ENCODE peak calls at places on chromosome 12, in four cellular contexts. Y is K562, Z is HepG2, I is HCT116. K is an unnamed sample. For H3K4me1, the result is how much of the 10 kb centered on the place peaks cover.

GRCh38 chr12:3243376-3244084 is 166.4 kb downstream of the TSPAN9 start:
- DNase-seq in Z (no peak), I (no peak), Y (no peak), K (no peak)

GRCh38 chr12:26874501-26875296 is 41.7 kb upstream of the ITPR2 start:
- DNase-seq in Z (no peak), Y (no peak), I (no peak), K (no peak)

GRCh38 chr12:117686911-117687377 is 281.8 kb downstream of the KSR2 start:
- DNase-seq in Y (no peak), Z (peak), I (peak), K (peak)

GRCh38 chr12:25151476-25151875 is 43.5 kb downstream of the DNAI7 start:
- DNase-seq in I (no peak), Y (no peak), Z (no peak), K (peak)

GRCh38 chr12:104903648-104904423 is 54.3 kb downstream of the SLC41A2 start:
- DNase-seq in I (no peak), Y (no peak), Z (peak), K (no peak)

GRCh38 chr12:93000026-93000425 is 70.9 kb upstream of the EEA1 start:
- DNase-seq in Z (no peak), I (no peak), Y (no peak), K (no peak)

GRCh38 chr12:64528616-64529015 is 76.7 kb downstream of the TBK1 start:
- DNase-seq in Y (no peak), I (no peak), Z (no peak), K (no peak)

GRCh38 chr12:59972941-59973340 is 377.1 kb downstream of the SLC16A7 start:
- DNase-seq in I (peak), Y (no peak), Z (peak), K (no peak)

GRCh38 chr12:48818831-48819590 is 715 bp downstream of the CACNB3 start:
- DNase-seq in Z (no peak), I (no peak), Y (no peak), K (no peak)

GRCh38 chr12:122031342-122032216 is 9.9 kb downstream of the BCL7A start:
- DNase-seq in Y (peak), Z (no peak), I (no peak), K (no peak)

GRCh38 chr12:55703976-55704761 is 3.5 kb downstream of the ITGA7 start:
- DNase-seq in Y (no peak), Z (no peak), I (no peak), K (no peak)

GRCh38 chr12:57452181-57452936 is 2.7 kb upstream of the INHBE start:
- DNase-seq in Y (peak), I (no peak), Z (no peak), K (no peak)

GRCh38 chr12:57881035-57881973 is 34.8 kb upstream of the CTDSP2 start:
- DNase-seq in I (peak), Z (no peak), Y (no peak), K (no peak)

GRCh38 chr12:19496249-19497208 is 57.2 kb downstream of the AEBP2 start:
- DNase-seq in Z (no peak), Y (no peak), I (no peak), K (no peak)

GRCh38 chr12:2853626-2854025 is 3.2 kb downstream of the TEX52 start:
- DNase-seq in I (peak), Y (peak), Z (peak), K (no peak)

GRCh38 chr12:120639771-120640721 is at the start of gene CABP1:
- DNase-seq in Y (peak), Z (peak), I (no peak), K (no peak)

GRCh38 chr12:45227668-45228067 is 11.8 kb downstream of the ANO6 start:
- DNase-seq in I (no peak), Z (no peak), Y (peak), K (no peak)

GRCh38 chr12:92141585-92142244 is 3.9 kb downstream of the BTG1 start:
- DNase-seq in I (no peak), Z (no peak), Y (no peak), K (no peak)

GRCh38 chr12:24562761-24563392 is 386.0 kb downstream of the BCAT1 start:
- DNase-seq in I (no peak), Y (no peak), Z (no peak), K (no peak)

GRCh38 chr12:5063149-5063548 is 19.5 kb downstream of the KCNA5 start:
- DNase-seq in Z (no peak), Y (no peak), I (no peak), K (no peak)

GRCh38 chr12:27667540-27667939 is 28.7 kb upstream of the REP15 start:
- DNase-seq in Z (no peak), I (no peak), Y (no peak), K (no peak)

GRCh38 chr12:77343291-77343690 is 277.9 kb upstream of the E2F7 start:
- DNase-seq in Z (no peak), I (no peak), Y (no peak), K (no peak)

DNA sequence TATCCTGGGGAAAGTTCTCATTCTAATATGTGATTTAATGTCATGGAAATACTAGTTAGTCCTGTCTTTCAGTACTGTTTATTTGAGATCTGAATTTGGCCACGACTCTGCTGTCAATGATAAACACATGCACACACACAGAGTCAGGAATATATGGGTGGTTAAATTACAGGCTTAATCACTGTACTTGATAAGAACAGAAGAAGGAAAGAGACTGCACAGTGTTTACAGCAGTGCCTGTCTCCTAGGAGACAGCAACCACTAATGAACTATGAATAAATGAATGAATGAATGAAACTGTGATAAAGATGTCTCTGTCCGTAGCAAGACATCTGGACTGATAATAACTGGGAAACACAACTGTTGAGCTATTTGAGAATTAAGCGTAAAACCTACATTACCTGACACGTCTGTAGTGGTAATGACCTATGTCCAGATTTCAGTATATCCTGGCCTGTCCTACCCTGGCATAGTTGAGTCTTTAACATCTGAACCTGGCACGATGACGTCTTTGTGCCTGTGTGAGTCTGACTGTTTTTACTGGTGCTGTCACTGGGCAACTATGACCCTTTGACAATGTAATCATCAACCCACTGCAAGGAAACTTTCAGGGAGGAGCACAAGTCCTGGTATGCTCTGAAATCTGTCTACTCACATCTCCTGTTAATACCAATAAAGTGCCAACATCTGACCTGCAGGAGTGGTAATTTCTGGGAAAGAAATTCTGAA is 524.6 kb downstream of the TMEM132D start:
- DNase-seq in I (no peak), Z (no peak), Y (no peak), K (no peak)
- H3K4me1 ChIP-seq in I (under half), Z (under half), Y (under half), K (under half)

GRCh38 chr12:87254371-87255030 is 774.7 kb downstream of the C12orf50 start:
- DNase-seq in Z (no peak), Y (no peak), I (no peak), K (no peak)

DNA sequence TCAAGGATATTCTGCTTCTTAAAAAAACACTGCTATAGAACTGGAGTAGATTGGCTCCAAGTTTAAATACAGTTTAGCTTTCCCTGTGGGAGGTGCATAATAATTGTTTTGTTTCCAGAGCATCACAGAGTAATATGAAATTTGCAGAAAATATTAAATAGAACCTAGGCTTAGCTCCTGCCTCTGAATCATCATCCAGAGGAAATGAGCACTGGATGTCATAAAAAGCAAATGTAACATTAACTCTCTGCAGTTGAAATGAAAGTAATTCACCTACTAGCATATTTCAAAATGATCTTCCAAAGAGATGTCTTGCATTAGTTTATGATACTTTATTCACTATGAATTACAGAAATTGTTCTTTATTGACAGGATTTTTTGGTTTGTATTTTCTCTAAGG is 769.8 kb downstream of the C12orf50 start:
- DNase-seq in I (no peak), Y (no peak), Z (no peak), K (no peak)
- TF ChIP-seq SIN3A in I (no peak), Y (no peak), Z (no peak), K (no peak)

GRCh38 chr12:16112151-16112550 is 165.3 kb downstream of the SLC15A5 start:
- DNase-seq in Y (no peak), I (no peak), Z (no peak), K (no peak)
- TF ChIP-seq TCF7L2 in Y (no peak), I (no peak), Z (no peak), K (no peak)

GRCh38 chr12:106139422-106140141 is 828 bp upstream of the NUAK1 start:
- DNase-seq in I (peak), Z (peak), Y (no peak), K (no peak)

GRCh38 chr12:106138279-106138645 is 492 bp downstream of the NUAK1 start:
- DNase-seq in Z (no peak), I (no peak), Y (no peak), K (no peak)

GRCh38 chr12:106137456-106138278 is 1.1 kb downstream of the NUAK1 start:
- DNase-seq in Z (no peak), I (no peak), Y (no peak), K (no peak)

GRCh38 chr12:106140223-106140986 is 1.7 kb upstream of the NUAK1 start:
- DNase-seq in I (no peak), Y (no peak), Z (no peak), K (no peak)

DNA sequence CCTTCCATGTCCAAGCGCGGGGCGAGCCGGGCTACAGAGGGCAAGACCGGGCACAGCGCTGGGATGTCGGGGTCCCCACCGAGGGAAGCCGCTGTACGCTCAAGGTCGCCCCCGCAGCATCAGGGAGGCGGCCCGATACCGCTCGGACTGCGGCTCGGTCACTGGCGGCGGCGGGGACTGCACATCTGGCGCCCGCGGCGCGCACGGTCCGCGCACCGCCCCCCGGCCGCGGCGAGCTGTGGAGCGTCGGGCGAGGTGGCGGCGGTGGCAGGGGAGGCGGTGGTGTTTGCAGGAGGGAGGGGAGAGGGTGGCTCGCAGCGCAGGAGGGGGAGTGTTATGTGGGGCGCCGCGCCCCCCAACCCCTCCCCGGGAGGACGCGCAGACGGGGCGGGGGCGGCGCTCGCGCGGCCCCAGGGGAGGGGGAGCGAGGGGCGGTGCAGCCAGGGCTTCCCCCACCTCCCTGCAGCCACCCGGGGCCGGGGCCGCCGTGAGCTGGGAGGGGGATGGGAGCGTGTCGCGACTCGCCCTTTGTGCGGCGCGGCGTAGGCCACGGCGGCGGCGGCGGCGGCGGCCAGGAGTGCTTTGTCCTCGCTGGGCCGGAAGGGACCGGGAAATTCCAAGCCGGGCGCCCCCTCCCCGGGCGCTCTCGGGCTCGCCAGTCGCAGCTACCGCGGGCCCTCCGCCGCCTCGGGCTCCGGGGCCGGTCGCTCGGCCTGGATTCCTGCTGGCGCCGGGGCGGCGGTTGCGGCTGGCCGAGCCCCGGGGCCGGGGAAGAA is at the start of gene NUAK1:
- DNase-seq in Z (no peak), I (no peak), Y (no peak), K (no peak)
- H3K4me1 ChIP-seq in Z (half or more), I (under half), Y (under half), K (half or more)

K was measured in Panc1.